ENCODE peak calls at places on chromosomes 6 and 20, in six cellular contexts. H is H9, Y is stomach, O is GM19239, N is HepG2, B is DMS79 treated with DMSO at 0.1 percent for 48 hours. I is an unnamed sample.
A peak's percentile ranks its signal among the peaks of the same experiment; 100 is the strongest.

GRCh38 chr6:155310596-155310995 is 3.7 kb downstream of the TFB1M start:
- DNase-seq in B (no peak), H (no peak), N (no peak), O (no peak), Y (no peak), I (no peak)

GRCh38 chr6:111912904-111913303 is 39.7 kb upstream of the FYN start:
- DNase-seq in N (no peak), O (no peak), B (no peak), H (no peak), Y (no peak), I (no peak)

GRCh38 chr6:100376103-100376502 is 88.6 kb downstream of the SIM1 start:
- DNase-seq in B (no peak), O (no peak), H (no peak), Y (no peak), N (no peak), I (no peak)

GRCh38 chr6:7721654-7722053 is 4.2 kb upstream of the BMP6 start:
- DNase-seq in Y (no peak), N (peak; percentile 39), B (no peak), H (no peak), O (no peak), I (peak; percentile 49)

GRCh38 chr6:16182428-16182827 is 53.5 kb downstream of the MYLIP start:
- DNase-seq in B (no peak), Y (no peak), H (no peak), N (no peak), O (no peak), I (no peak)

GRCh38 chr6:109467696-109468095 is 12.1 kb upstream of the MICAL1 start:
- DNase-seq in Y (no peak), O (no peak), H (no peak), N (no peak), B (no peak), I (no peak)

GRCh38 chr6:136723780-136724179 is 68.5 kb downstream of the MAP3K5 start:
- DNase-seq in Y (no peak), N (no peak), B (no peak), O (no peak), H (no peak), I (peak; percentile 47)

GRCh38 chr6:24205020-24205492 is 79.0 kb downstream of the NRSN1 start:
- DNase-seq in H (no peak), Y (no peak), B (peak; percentile 87), N (peak; percentile 59), O (peak; percentile 2), I (peak; percentile 66)

GRCh38 chr6:166825553-166826145 is 130.7 kb downstream of the RNASET2 start:
- DNase-seq in N (no peak), O (no peak), B (no peak), H (no peak), Y (no peak), I (no peak)

GRCh38 chr6:108250240-108250866 is 10.5 kb downstream of the SNX3 start:
- DNase-seq in B (no peak), Y (no peak), N (no peak), H (peak; percentile 34), O (peak; percentile 4), I (peak; percentile 41)

GRCh38 chr6:71035871-71036270 is 79.0 kb upstream of the B3GAT2 start:
- DNase-seq in O (no peak), Y (no peak), B (no peak), N (no peak), H (no peak), I (no peak)

GRCh38 chr6:83461438-83461837 is 30.6 kb upstream of the ME1 start:
- DNase-seq in Y (no peak), O (no peak), B (no peak), N (peak; percentile 18), H (no peak), I (no peak)

GRCh38 chr6:1971612-1972011 is 273.8 kb downstream of the GMDS start:
- DNase-seq in Y (no peak), B (no peak), H (no peak), N (peak; percentile 21), O (no peak), I (no peak)

GRCh38 chr20:49521356-49521755 is 38.9 kb upstream of the KCNB1 start:
- DNase-seq in B (no peak), N (no peak), O (no peak), Y (no peak), H (no peak), I (no peak)

GRCh38 chr6:160378218-160378617 is 30.0 kb downstream of the SLC22A3 start:
- DNase-seq in H (no peak), N (no peak), B (no peak), Y (no peak), O (no peak), I (no peak)

GRCh38 chr6:106997392-106998257 is 23.1 kb upstream of the CD24 start:
- DNase-seq in Y (peak; percentile 53), H (peak; percentile 84), O (peak; percentile 62), N (peak; percentile 74), B (peak; percentile 17), I (peak; percentile 80)

GRCh38 chr6:21505574-21505990 is 88.0 kb upstream of the SOX4 start:
- DNase-seq in Y (no peak), H (no peak), B (no peak), O (no peak), N (peak; percentile 83), I (no peak)

GRCh38 chr6:89794324-89794723 is 25.3 kb downstream of the MDN1 start:
- DNase-seq in O (no peak), H (no peak), B (no peak), N (no peak), Y (no peak), I (no peak)

GRCh38 chr6:165308926-165309731 is at the start of gene C6orf118:
- DNase-seq in N (no peak), H (peak; percentile 90), O (no peak), Y (no peak), B (no peak), I (no peak)

GRCh38 chr6:6736753-6737654 is 148.5 kb downstream of the LY86 start:
- DNase-seq in N (no peak), Y (peak; percentile 67), O (no peak), B (no peak), H (peak; percentile 88), I (no peak)

GRCh38 chr6:142088858-142089216 is 43.9 kb upstream of the GJE1 start:
- DNase-seq in B (peak; percentile 16), O (no peak), Y (no peak), N (no peak), H (peak; percentile 83), I (no peak)

GRCh38 chr6:44438827-44439226 is 51.3 kb downstream of the CDC5L start:
- DNase-seq in Y (no peak), O (no peak), H (no peak), N (no peak), B (no peak), I (no peak)

GRCh38 chr20:53409177-53409576 is 184.5 kb downstream of the ZNF217 start:
- DNase-seq in O (no peak), B (no peak), Y (no peak), N (no peak), H (no peak), I (no peak)

GRCh38 chr6:33808781-33809180 is 5.0 kb upstream of the MLN start:
- DNase-seq in Y (no peak), N (no peak), B (peak; percentile 56), H (no peak), O (no peak), I (no peak)

GRCh38 chr6:25166955-25167753 is 112.0 kb upstream of the CARMIL1 start:
- DNase-seq in B (peak; percentile 95), O (no peak), N (no peak), H (no peak), Y (no peak), I (peak; percentile 15)

GRCh38 chr6:33170176-33171095 is 21.8 kb downstream of the COL11A2 start:
- DNase-seq in O (no peak), Y (no peak), N (no peak), H (no peak), B (no peak), I (no peak)

GRCh38 chr20:52056203-52057062 is 135.1 kb downstream of the ZFP64 start:
- DNase-seq in B (no peak), N (no peak), O (no peak), H (no peak), Y (no peak), I (no peak)

GRCh38 chr6:43359381-43359780 is 10.1 kb downstream of the ZNF318 start:
- DNase-seq in H (no peak), N (no peak), O (no peak), B (no peak), Y (no peak), I (no peak)

GRCh38 chr6:106547961-106548453 is 81.3 kb downstream of the RTN4IP1 start:
- DNase-seq in O (no peak), H (no peak), Y (no peak), B (no peak), N (peak; percentile 76), I (no peak)

GRCh38 chr20:51190783-51191180 is 167.9 kb upstream of the KCNG1 start:
- DNase-seq in Y (no peak), O (no peak), N (no peak), H (no peak), B (no peak), I (no peak)

GRCh38 chr6:56832225-56832624 is 122.7 kb upstream of the BEND6 start:
- DNase-seq in N (no peak), H (no peak), Y (no peak), O (no peak), B (no peak), I (no peak)

GRCh38 chr6:67880939-67881705 is 754.0 kb upstream of the ADGRB3 start:
- DNase-seq in H (no peak), Y (no peak), N (no peak), B (no peak), O (no peak), I (no peak)

GRCh38 chr6:47413752-47414516 is 63.7 kb upstream of the CD2AP start:
- DNase-seq in H (no peak), Y (peak; percentile 35), O (peak; percentile 21), N (peak; percentile 64), B (peak; percentile 37), I (peak; percentile 90)

GRCh38 chr6:118408863-118409262 is 139.2 kb upstream of the PLN start:
- DNase-seq in B (no peak), H (peak; percentile 50), N (no peak), O (no peak), Y (no peak), I (peak; percentile 4)

GRCh38 chr20:44961868-44962267 is 1.7 kb upstream of the TOMM34 start:
- DNase-seq in O (no peak), B (no peak), Y (no peak), H (no peak), N (peak; percentile 30), I (no peak)

GRCh38 chr6:159788276-159788675 is 1.1 kb downstream of the TCP1 start:
- DNase-seq in N (no peak), Y (no peak), B (no peak), H (no peak), O (no peak), I (peak; percentile 7)

GRCh38 chr20:23050847-23051627 is 1.6 kb upstream of the THBD start:
- DNase-seq in N (no peak), B (no peak), O (no peak), Y (peak; percentile 78), H (peak; percentile 88), I (peak; percentile 30)

GRCh38 chr6:146546440-146546839 is 2.8 kb downstream of the RAB32 start:
- DNase-seq in B (no peak), H (no peak), Y (no peak), O (no peak), N (peak; percentile 24), I (no peak)

GRCh38 chr6:167719920-167720319 is 106.8 kb upstream of the AFDN start:
- DNase-seq in B (no peak), H (no peak), O (no peak), N (no peak), Y (no peak), I (no peak)